ENCODE peak calls at places on chromosome 13, in four cellular contexts. H is GM20000, Z is cardiac fibroblast, W is BE2C. V is an unnamed sample.

GRCh38 chr13:29817604-29818378 is 32.6 kb downstream of the UBL3 start:
- DNase-seq in H (peak), Z (peak), W (no peak), V (no peak)

GRCh38 chr13:28340272-28340793 is 154.6 kb downstream of the FLT1 start:
- DNase-seq in H (no peak), Z (no peak), W (no peak), V (no peak)

GRCh38 chr13:53631511-53631910 is 602.9 kb downstream of the OLFM4 start:
- DNase-seq in H (no peak), Z (no peak), W (no peak), V (no peak)

GRCh38 chr13:113758651-113759524 is at the start of gene TMEM255B:
- DNase-seq in H (peak), Z (peak), W (peak), V (peak)

GRCh38 chr13:98994080-98994479 is 16.2 kb upstream of the DOCK9 start:
- DNase-seq in H (no peak), Z (no peak), W (no peak), V (no peak)

GRCh38 chr13:99955747-99956472 is 15.7 kb downstream of the ZIC5 start:
- DNase-seq in H (no peak), Z (peak), W (no peak), V (no peak)

GRCh38 chr13:33352520-33352919 is 67.0 kb upstream of the STARD13 start:
- DNase-seq in H (no peak), Z (no peak), W (no peak), V (no peak)

GRCh38 chr13:44719857-44720671 is 143.9 kb upstream of the TSC22D1 start:
- DNase-seq in H (no peak), Z (peak), W (no peak), V (no peak)

GRCh38 chr13:113202912-113203311 is 5.6 kb downstream of the PCID2 start:
- DNase-seq in H (no peak), Z (no peak), W (no peak), V (no peak)

GRCh38 chr13:42272776-42273175 is 824 bp downstream of the AKAP11 start:
- DNase-seq in H (no peak), Z (no peak), W (no peak), V (no peak)

GRCh38 chr13:29435125-29435911 is 160.2 kb downstream of the SLC7A1 start:
- DNase-seq in H (no peak), Z (peak), W (peak), V (no peak)

GRCh38 chr13:20378721-20379120 is 146.6 kb upstream of the GJB6 start:
- DNase-seq in H (no peak), Z (no peak), W (no peak), V (no peak)

GRCh38 chr13:46893820-46894533 is 2.9 kb downstream of the HTR2A start:
- DNase-seq in H (peak), Z (peak), W (peak), V (peak)

GRCh38 chr13:107867701-107868661 is 347.4 kb downstream of the LIG4 start:
- DNase-seq in H (peak), Z (peak), W (peak), V (peak)

GRCh38 chr13:99415851-99416331 is 85.4 kb upstream of the TM9SF2 start:
- DNase-seq in H (no peak), Z (no peak), W (no peak), V (no peak)

GRCh38 chr13:21240586-21240985 is 64.1 kb downstream of the MRPL57 start:
- DNase-seq in H (no peak), Z (peak), W (no peak), V (no peak)

GRCh38 chr13:101211261-101211660 is 205.0 kb downstream of the NALCN start:
- DNase-seq in H (no peak), Z (peak), W (no peak), V (no peak)

GRCh38 chr13:41581884-41582547 is 124.7 kb downstream of the RGCC start:
- DNase-seq in H (no peak), Z (peak), W (no peak), V (no peak)

GRCh38 chr13:106599875-106600797 is 32.2 kb upstream of the ARGLU1 start:
- DNase-seq in H (no peak), Z (peak), W (no peak), V (no peak)

GRCh38 chr13:59823495-59823894 is 340.2 kb downstream of the DIAPH3 start:
- DNase-seq in H (no peak), Z (peak), W (no peak), V (no peak)

GRCh38 chr13:93740334-93740733 is 513.7 kb downstream of the GPC6 start:
- DNase-seq in H (no peak), Z (no peak), W (no peak), V (no peak)

GRCh38 chr13:18943721-18944391 is 237.8 kb downstream of the TUBA3C start:
- DNase-seq in H (no peak), Z (no peak), W (no peak), V (no peak)

DNA sequence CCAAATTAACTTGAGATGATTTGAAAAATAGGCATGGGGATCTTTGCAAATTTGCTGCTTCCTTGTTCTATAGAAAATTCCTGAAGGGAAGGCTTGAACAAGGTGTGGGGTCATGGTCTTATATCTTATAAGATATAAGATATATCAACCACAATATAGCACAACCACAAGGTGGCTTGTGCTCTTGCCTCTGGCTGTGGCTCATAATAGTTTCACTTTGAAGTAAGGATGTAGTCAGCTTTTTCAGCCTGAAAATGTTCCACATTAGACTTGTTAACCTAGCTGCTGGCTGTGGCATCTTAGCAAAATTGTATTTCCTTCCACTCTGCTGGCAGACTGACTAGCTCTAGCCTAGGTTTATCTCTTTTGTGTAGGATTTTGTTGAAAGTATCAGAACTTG is 169.7 kb downstream of the KLF5 start:
- DNase-seq in H (no peak), Z (peak), W (no peak), V (no peak)
- TF ChIP-seq CTCF in H (no peak), Z (no peak), W (peak), V (no peak)

GRCh38 chr13:102386461-102386860 is 15.4 kb downstream of the FGF14 start:
- DNase-seq in H (no peak), Z (no peak), W (no peak), V (no peak)
- TF ChIP-seq CTCF in H (no peak), Z (no peak), W (no peak), V (no peak)

GRCh38 chr13:22915442-22916082 is 265.2 kb upstream of the SGCG start:
- DNase-seq in H (peak), Z (peak), W (peak), V (peak)
- TF ChIP-seq CTCF in H (no peak), Z (no peak), W (no peak), V (peak)

GRCh38 chr13:110799246-110800236 is 86.0 kb downstream of the ING1 start:
- DNase-seq in H (no peak), Z (peak), W (no peak), V (no peak)
- TF ChIP-seq CTCF in H (no peak), Z (no peak), W (no peak), V (no peak)

GRCh38 chr13:111462221-111462764 is 141.9 kb downstream of the TEX29 start:
- DNase-seq in H (no peak), Z (no peak), W (no peak), V (no peak)

GRCh38 chr13:111461445-111462149 is 141.2 kb downstream of the TEX29 start:
- DNase-seq in H (no peak), Z (no peak), W (no peak), V (no peak)

GRCh38 chr13:111458739-111459138 is 138.3 kb downstream of the TEX29 start:
- DNase-seq in H (no peak), Z (no peak), W (no peak), V (no peak)

GRCh38 chr13:111459803-111460547 is 139.5 kb downstream of the TEX29 start:
- DNase-seq in H (no peak), Z (no peak), W (no peak), V (no peak)

GRCh38 chr13:111460548-111461444 is 140.4 kb downstream of the TEX29 start:
- DNase-seq in H (peak), Z (peak), W (no peak), V (peak)
- TF ChIP-seq CTCF in H (no peak), Z (peak), W (peak), V (peak)

GRCh38 chr13:88802886-88803285 is 1131.7 kb downstream of the SLITRK5 start:
- DNase-seq in H (no peak), Z (no peak), W (no peak), V (no peak)
- TF ChIP-seq CTCF in H (no peak), Z (no peak), W (no peak), V (no peak)

DNA sequence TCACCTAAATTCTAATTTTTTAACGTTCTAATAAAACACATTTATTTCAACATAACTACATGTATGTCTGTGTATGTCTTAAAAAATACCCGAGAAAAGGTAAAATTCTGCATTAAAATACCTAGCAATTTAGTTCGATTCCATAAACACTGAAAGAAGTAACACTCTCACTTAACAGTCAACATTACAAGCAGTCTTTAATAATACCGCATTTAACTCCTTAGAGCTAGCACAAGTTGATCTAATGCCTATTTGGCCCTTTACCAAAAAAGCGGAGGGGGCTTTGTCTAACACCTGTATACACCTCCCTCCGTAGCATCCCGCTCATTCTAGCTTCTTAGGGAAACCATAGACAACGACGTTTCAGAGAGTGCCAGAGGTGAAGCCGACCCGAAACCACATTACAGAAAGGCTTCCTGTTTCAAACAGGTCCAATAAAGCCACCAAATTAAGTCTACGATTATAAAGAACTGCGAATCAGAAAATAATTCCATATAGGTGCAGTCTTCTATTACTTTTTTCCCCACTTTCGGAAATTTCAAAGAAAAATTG is 1.2 kb downstream of the SPART start:
- DNase-seq in H (peak), Z (peak), W (no peak), V (no peak)
- TF ChIP-seq CTCF in H (no peak), Z (no peak), W (no peak), V (no peak)